ENCODE peak calls at places on chromosomes 7 and 10, in six cellular contexts. X is heart left ventricle, K is GM06990, D is heart right ventricle, J is psoas muscle, W is PC-9. H is an unnamed sample.
A peak's percentile ranks its signal among the peaks of the same experiment; 100 is the strongest.

GRCh38 chr10:48231178-48231577 is 43.3 kb downstream of the FRMPD2 start:
- DNase-seq in X (no peak), K (no peak), D (no peak), J (no peak), W (no peak), H (no peak)

GRCh38 chr7:651032-651728 is 75.3 kb upstream of the DNAAF5 start:
- DNase-seq in X (no peak), K (no peak), D (no peak), J (no peak), W (no peak), H (no peak)

GRCh38 chr10:123027861-123028260 is 19.1 kb downstream of the ACADSB start:
- DNase-seq in X (no peak), K (no peak), D (no peak), J (no peak), W (no peak), H (peak; percentile 7)

GRCh38 chr7:85184599-85185354 is 2.1 kb downstream of the SEMA3D start:
- DNase-seq in X (no peak), K (no peak), D (no peak), J (peak; percentile 18), W (no peak), H (peak; percentile 28)

GRCh38 chr10:3861785-3862184 is 76.8 kb upstream of the KLF6 start:
- DNase-seq in X (no peak), K (no peak), D (no peak), J (no peak), W (no peak), H (no peak)

GRCh38 chr10:16521311-16522016 is at the start of gene C1QL3:
- DNase-seq in X (no peak), K (peak; percentile 35), D (no peak), J (no peak), W (no peak), H (peak; percentile 24)

GRCh38 chr10:3812141-3812540 is 27.1 kb upstream of the KLF6 start:
- DNase-seq in X (no peak), K (no peak), D (no peak), J (no peak), W (no peak), H (no peak)

GRCh38 chr10:1534820-1535219 is 202.5 kb downstream of the ADARB2 start:
- DNase-seq in X (no peak), K (no peak), D (no peak), J (no peak), W (no peak), H (no peak)

GRCh38 chr7:24406053-24406561 is 122.1 kb downstream of the NPY start:
- DNase-seq in X (no peak), K (no peak), D (no peak), J (no peak), W (no peak), H (peak; percentile 14)

GRCh38 chr7:90709501-90710465 is 113.7 kb downstream of the CDK14 start:
- DNase-seq in X (peak; percentile 29), K (peak; percentile 49), D (no peak), J (no peak), W (no peak), H (peak; percentile 71)

GRCh38 chr7:45922810-45923209 is 1.7 kb upstream of the IGFBP3 start:
- DNase-seq in X (no peak), K (no peak), D (no peak), J (no peak), W (no peak), H (no peak)

GRCh38 chr10:11447571-11447970 is 163.9 kb downstream of the USP6NL start:
- DNase-seq in X (no peak), K (no peak), D (no peak), J (no peak), W (no peak), H (no peak)

GRCh38 chr10:5632430-5632829 is 34.0 kb downstream of the ASB13 start:
- DNase-seq in X (no peak), K (no peak), D (no peak), J (no peak), W (peak; percentile 76), H (peak; percentile 42)

GRCh38 chr10:132624847-132625839 is 87.6 kb downstream of the INPP5A start:
- DNase-seq in X (peak; percentile 26), K (no peak), D (no peak), J (no peak), W (no peak), H (no peak)

GRCh38 chr10:65234261-65234660 is 1691.6 kb upstream of the LRRTM3 start:
- DNase-seq in X (no peak), K (no peak), D (no peak), J (no peak), W (no peak), H (no peak)

GRCh38 chr10:102869290-102870198 is at the start of gene AS3MT:
- DNase-seq in X (peak; percentile 45), K (peak; percentile 56), D (peak; percentile 45), J (peak; percentile 31), W (no peak), H (no peak)

GRCh38 chr10:131928248-131929095 is 27.7 kb downstream of the PPP2R2D start:
- DNase-seq in X (no peak), K (peak; percentile 49), D (no peak), J (no peak), W (no peak), H (peak; percentile 53)

GRCh38 chr10:100654835-100655759 is 90.3 kb upstream of the PAX2 start:
- DNase-seq in X (no peak), K (no peak), D (no peak), J (no peak), W (no peak), H (no peak)

GRCh38 chr7:816751-817671 is 15.3 kb upstream of the SUN1 start:
- DNase-seq in X (no peak), K (peak; percentile 66), D (peak; percentile 44), J (no peak), W (no peak), H (no peak)

DNA sequence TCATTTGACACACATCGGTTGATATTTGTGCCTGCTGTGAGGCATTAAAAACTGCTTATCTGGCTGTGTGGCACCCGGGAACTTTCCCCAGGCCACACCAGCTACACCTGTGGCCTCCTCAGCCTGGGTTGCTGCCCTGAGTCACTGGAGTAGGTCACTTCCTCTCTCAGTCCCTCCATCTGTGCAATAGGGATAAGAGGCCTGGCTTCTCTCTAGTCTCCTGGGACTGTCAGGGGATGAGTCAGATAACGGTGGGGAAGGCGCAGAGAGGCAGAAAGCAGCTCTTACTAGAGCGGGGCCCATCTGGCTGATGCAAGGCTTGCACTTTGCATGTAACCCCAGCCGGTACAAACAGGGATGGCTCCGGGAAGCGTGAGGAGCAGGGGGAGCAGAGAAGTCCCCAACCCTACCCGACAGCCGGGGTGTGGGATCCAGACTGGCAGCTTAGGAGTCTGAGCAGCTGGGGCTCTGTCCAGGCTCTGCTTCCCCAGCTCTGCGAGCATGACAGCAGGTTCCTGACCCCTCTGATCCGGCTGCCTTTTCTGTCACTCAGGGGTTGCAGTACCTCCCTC is 34.0 kb downstream of the DNAJB12 start:
- DNase-seq in X (no peak), K (peak; percentile 84), D (no peak), J (peak; percentile 83), W (peak; percentile 97), H (peak; percentile 100)
- H3K4me3 ChIP-seq in X (peak overlapping the region; percentile 60), K (peak overlapping the region; percentile 37), D (no peak overlapping the region), J (peak overlapping the region; percentile 56), W (peak overlapping the region; percentile 59), H (peak overlapping the region; percentile 3)

DNA sequence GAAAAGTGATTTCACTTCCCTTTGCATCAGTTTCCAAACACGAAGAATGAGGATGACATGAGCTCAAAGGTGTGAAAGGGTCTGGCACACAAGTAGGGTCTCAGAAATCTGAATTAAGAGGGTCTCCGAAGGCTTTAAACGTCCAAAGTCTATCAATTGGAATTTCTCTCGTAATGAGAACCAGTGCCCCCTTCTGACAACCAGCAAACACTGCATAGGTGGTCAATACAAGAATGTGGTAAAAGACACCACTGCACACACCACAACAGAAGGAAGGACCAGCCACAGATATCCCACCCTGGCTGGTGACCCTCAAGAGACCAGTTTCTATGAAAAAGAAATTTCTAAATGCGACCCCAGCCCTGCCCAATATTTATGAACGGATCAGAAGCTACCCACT is 78.1 kb downstream of the CALN1 start:
- DNase-seq in X (no peak), K (no peak), D (no peak), J (no peak), W (no peak), H (no peak)
- TF ChIP-seq CTCF in X (no peak), K (peak; percentile 28), D (peak; percentile 19), J (no peak), W (peak; percentile 29), H (no peak)

GRCh38 chr10:29647483-29647882 is 12.7 kb upstream of the SVIL start:
- DNase-seq in X (no peak), K (no peak), D (no peak), J (no peak), W (no peak), H (no peak)

GRCh38 chr10:29648983-29649268 is 14.2 kb upstream of the SVIL start:
- DNase-seq in X (no peak), K (no peak), D (no peak), J (no peak), W (peak; percentile 37), H (peak; percentile 88)

GRCh38 chr10:29648114-29648982 is 13.6 kb upstream of the SVIL start:
- DNase-seq in X (no peak), K (no peak), D (no peak), J (no peak), W (no peak), H (peak; percentile 82)

GRCh38 chr10:29646238-29646902 is 11.6 kb upstream of the SVIL start:
- DNase-seq in X (no peak), K (no peak), D (no peak), J (peak; percentile 51), W (peak; percentile 71), H (peak; percentile 92)

DNA sequence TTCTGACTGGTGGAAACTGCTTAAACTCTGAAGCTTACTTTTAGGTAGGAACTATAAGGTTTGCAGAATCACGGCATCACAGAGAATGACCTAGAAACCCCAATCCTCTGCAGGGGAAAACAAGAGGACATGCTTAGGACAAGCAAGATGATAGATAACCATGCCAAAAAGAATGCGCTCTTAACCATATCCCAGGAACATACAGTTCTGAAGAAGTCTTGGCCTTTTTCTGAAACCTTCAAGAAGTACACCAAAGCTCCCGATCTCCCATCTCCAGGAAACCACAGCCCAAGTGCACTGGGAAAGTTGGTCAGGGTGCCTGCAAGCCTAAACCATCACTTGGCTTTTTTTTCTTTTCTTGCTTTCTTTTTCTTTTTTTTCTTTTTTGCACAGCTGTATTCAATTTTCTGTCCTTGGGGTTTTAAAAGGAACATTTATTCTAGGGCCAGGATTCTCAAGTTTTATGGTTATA is 12.2 kb upstream of the SVIL start:
- DNase-seq in X (no peak), K (no peak), D (no peak), J (no peak), W (no peak), H (peak; percentile 98)
- H3K4me3 ChIP-seq in X (no peak overlapping the region), K (no peak overlapping the region), D (no peak overlapping the region), J (peak overlapping the region; percentile 25), W (no peak overlapping the region), H (peak overlapping the region; percentile 36)

DNA sequence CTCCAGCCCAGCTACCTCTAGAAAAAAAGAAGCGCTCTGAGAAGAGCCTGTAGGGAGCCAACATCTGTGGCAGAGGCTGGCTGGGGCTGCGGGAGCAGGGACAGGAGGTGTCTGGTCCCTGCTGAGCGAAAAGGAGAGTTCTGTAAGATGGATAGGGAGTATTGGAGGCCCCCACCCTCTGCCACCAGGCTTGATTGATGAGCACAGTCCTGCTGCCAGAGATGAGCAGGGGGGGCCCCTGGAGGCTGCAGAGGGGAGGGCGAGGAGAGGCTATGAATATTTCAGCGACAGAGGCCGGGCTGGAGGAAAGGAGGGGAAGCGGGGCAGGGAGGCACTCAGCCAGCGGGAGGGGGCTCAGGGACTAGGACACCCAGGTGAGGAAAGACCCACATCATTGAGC is 44.5 kb upstream of the HSPB1 start:
- DNase-seq in X (no peak), K (no peak), D (no peak), J (no peak), W (no peak), H (no peak)
- TF ChIP-seq CTCF in X (no peak), K (no peak), D (no peak), J (no peak), W (no peak), H (no peak)